ENCODE peak calls at places on chromosomes 2 and 18, in five cellular contexts. One of them, this sample, is unnamed.

GRCh38 chr2:27655155-27655951 is 8.1 kb downstream of the SUPT7L start:
- DNase-seq in activated CD4-positive, alpha-beta T cell treated with anti-CD3 and anti-CD28 coated beads, Interleukin-2, amount 50 U/mL, for 1 hour: no peak
- DNase-seq in thoracic aorta: no peak
- DNase-seq in choroid plexus epithelial cell: peak
- DNase-seq in mucosa of descending colon: no peak
- DNase-seq in this sample: no peak

GRCh38 chr2:24050041-24050655 is 607 bp downstream of the FKBP1B start:
- DNase-seq in activated CD4-positive, alpha-beta T cell treated with anti-CD3 and anti-CD28 coated beads, Interleukin-2, amount 50 U/mL, for 1 hour: no peak
- DNase-seq in thoracic aorta: no peak
- DNase-seq in choroid plexus epithelial cell: peak
- DNase-seq in mucosa of descending colon: peak
- DNase-seq in this sample: no peak

GRCh38 chr2:231708773-231709635 is 679 bp downstream of the PTMA start:
- DNase-seq in activated CD4-positive, alpha-beta T cell treated with anti-CD3 and anti-CD28 coated beads, Interleukin-2, amount 50 U/mL, for 1 hour: peak
- DNase-seq in thoracic aorta: no peak
- DNase-seq in choroid plexus epithelial cell: peak
- DNase-seq in mucosa of descending colon: peak
- DNase-seq in this sample: peak

GRCh38 chr2:222709191-222709891 is 37.9 kb downstream of the MOGAT1 start:
- DNase-seq in activated CD4-positive, alpha-beta T cell treated with anti-CD3 and anti-CD28 coated beads, Interleukin-2, amount 50 U/mL, for 1 hour: no peak
- DNase-seq in thoracic aorta: peak
- DNase-seq in choroid plexus epithelial cell: peak
- DNase-seq in mucosa of descending colon: peak
- DNase-seq in this sample: no peak

GRCh38 chr2:22946553-22946952 is 438.4 kb upstream of the KLHL29 start:
- DNase-seq in activated CD4-positive, alpha-beta T cell treated with anti-CD3 and anti-CD28 coated beads, Interleukin-2, amount 50 U/mL, for 1 hour: no peak
- DNase-seq in thoracic aorta: no peak
- DNase-seq in choroid plexus epithelial cell: no peak
- DNase-seq in mucosa of descending colon: no peak
- DNase-seq in this sample: no peak

GRCh38 chr2:27920148-27920885 is 29.8 kb downstream of the BABAM2 start:
- DNase-seq in activated CD4-positive, alpha-beta T cell treated with anti-CD3 and anti-CD28 coated beads, Interleukin-2, amount 50 U/mL, for 1 hour: no peak
- DNase-seq in thoracic aorta: no peak
- DNase-seq in choroid plexus epithelial cell: peak
- DNase-seq in mucosa of descending colon: no peak
- DNase-seq in this sample: peak

GRCh38 chr2:240813231-240813921 is 6.6 kb downstream of the KIF1A start:
- DNase-seq in activated CD4-positive, alpha-beta T cell treated with anti-CD3 and anti-CD28 coated beads, Interleukin-2, amount 50 U/mL, for 1 hour: no peak
- DNase-seq in thoracic aorta: no peak
- DNase-seq in choroid plexus epithelial cell: no peak
- DNase-seq in mucosa of descending colon: no peak
- DNase-seq in this sample: no peak

GRCh38 chr2:158914731-158915130 is 53.7 kb upstream of the TANC1 start:
- DNase-seq in activated CD4-positive, alpha-beta T cell treated with anti-CD3 and anti-CD28 coated beads, Interleukin-2, amount 50 U/mL, for 1 hour: no peak
- DNase-seq in thoracic aorta: no peak
- DNase-seq in choroid plexus epithelial cell: no peak
- DNase-seq in mucosa of descending colon: no peak
- DNase-seq in this sample: no peak

GRCh38 chr2:175167076-175167791 is 769 bp downstream of the ATF2 start:
- DNase-seq in activated CD4-positive, alpha-beta T cell treated with anti-CD3 and anti-CD28 coated beads, Interleukin-2, amount 50 U/mL, for 1 hour: peak
- DNase-seq in thoracic aorta: no peak
- DNase-seq in choroid plexus epithelial cell: peak
- DNase-seq in mucosa of descending colon: peak
- DNase-seq in this sample: no peak

GRCh38 chr2:238727585-238728321 is 120.1 kb upstream of the TWIST2 start:
- DNase-seq in activated CD4-positive, alpha-beta T cell treated with anti-CD3 and anti-CD28 coated beads, Interleukin-2, amount 50 U/mL, for 1 hour: no peak
- DNase-seq in thoracic aorta: no peak
- DNase-seq in choroid plexus epithelial cell: no peak
- DNase-seq in mucosa of descending colon: no peak
- DNase-seq in this sample: no peak

GRCh38 chr2:44942304-44943030 is 965 bp downstream of the SIX3 start:
- DNase-seq in activated CD4-positive, alpha-beta T cell treated with anti-CD3 and anti-CD28 coated beads, Interleukin-2, amount 50 U/mL, for 1 hour: no peak
- DNase-seq in thoracic aorta: no peak
- DNase-seq in choroid plexus epithelial cell: no peak
- DNase-seq in mucosa of descending colon: no peak
- DNase-seq in this sample: no peak

GRCh38 chr2:112138143-112139032 is at the start of gene FBLN7:
- DNase-seq in activated CD4-positive, alpha-beta T cell treated with anti-CD3 and anti-CD28 coated beads, Interleukin-2, amount 50 U/mL, for 1 hour: no peak
- DNase-seq in thoracic aorta: no peak
- DNase-seq in choroid plexus epithelial cell: peak
- DNase-seq in mucosa of descending colon: no peak
- DNase-seq in this sample: no peak

GRCh38 chr18:22639626-22640025 is 221.9 kb upstream of the CTAGE1 start:
- DNase-seq in activated CD4-positive, alpha-beta T cell treated with anti-CD3 and anti-CD28 coated beads, Interleukin-2, amount 50 U/mL, for 1 hour: no peak
- DNase-seq in thoracic aorta: no peak
- DNase-seq in choroid plexus epithelial cell: peak
- DNase-seq in mucosa of descending colon: no peak
- DNase-seq in this sample: no peak

GRCh38 chr2:86747708-86748627 is 27.9 kb downstream of the RMND5A start:
- DNase-seq in activated CD4-positive, alpha-beta T cell treated with anti-CD3 and anti-CD28 coated beads, Interleukin-2, amount 50 U/mL, for 1 hour: no peak
- DNase-seq in thoracic aorta: no peak
- DNase-seq in choroid plexus epithelial cell: peak
- DNase-seq in mucosa of descending colon: no peak
- DNase-seq in this sample: no peak

GRCh38 chr2:62747169-62747568 is 41.7 kb downstream of the EHBP1 start:
- DNase-seq in activated CD4-positive, alpha-beta T cell treated with anti-CD3 and anti-CD28 coated beads, Interleukin-2, amount 50 U/mL, for 1 hour: no peak
- DNase-seq in thoracic aorta: no peak
- DNase-seq in choroid plexus epithelial cell: no peak
- DNase-seq in mucosa of descending colon: no peak
- DNase-seq in this sample: no peak

GRCh38 chr2:100397117-100397860 is 20.2 kb downstream of the CHST10 start:
- DNase-seq in activated CD4-positive, alpha-beta T cell treated with anti-CD3 and anti-CD28 coated beads, Interleukin-2, amount 50 U/mL, for 1 hour: no peak
- DNase-seq in thoracic aorta: no peak
- DNase-seq in choroid plexus epithelial cell: peak
- DNase-seq in mucosa of descending colon: no peak
- DNase-seq in this sample: no peak

GRCh38 chr18:12474876-12475275 is 67.1 kb downstream of the PRELID3A start:
- DNase-seq in activated CD4-positive, alpha-beta T cell treated with anti-CD3 and anti-CD28 coated beads, Interleukin-2, amount 50 U/mL, for 1 hour: no peak
- DNase-seq in thoracic aorta: no peak
- DNase-seq in choroid plexus epithelial cell: peak
- DNase-seq in mucosa of descending colon: no peak
- DNase-seq in this sample: no peak

GRCh38 chr2:80259292-80259691 is 45.3 kb downstream of the LRRTM1 start:
- DNase-seq in activated CD4-positive, alpha-beta T cell treated with anti-CD3 and anti-CD28 coated beads, Interleukin-2, amount 50 U/mL, for 1 hour: no peak
- DNase-seq in thoracic aorta: no peak
- DNase-seq in choroid plexus epithelial cell: no peak
- DNase-seq in mucosa of descending colon: no peak
- DNase-seq in this sample: no peak

GRCh38 chr2:224023188-224023587 is 15.9 kb downstream of the SERPINE2 start:
- DNase-seq in activated CD4-positive, alpha-beta T cell treated with anti-CD3 and anti-CD28 coated beads, Interleukin-2, amount 50 U/mL, for 1 hour: no peak
- DNase-seq in thoracic aorta: no peak
- DNase-seq in choroid plexus epithelial cell: peak
- DNase-seq in mucosa of descending colon: no peak
- DNase-seq in this sample: no peak